ENCODE peak calls at places on chromosomes 1 and 21, in four cellular contexts. R is AML-193, M is T-helper 2 cell, K is GM12864. O is an unnamed sample.

GRCh38 chr21:43639470-43640178 is 19.7 kb downstream of the HSF2BP start:
- DNase-seq in R (peak; percentile 24), M (no peak), K (no peak), O (no peak)

GRCh38 chr21:43195131-43196021 is 26.6 kb downstream of the CRYAA start:
- DNase-seq in R (no peak), M (no peak), K (no peak), O (no peak)

GRCh38 chr21:45127937-45128336 is 53.6 kb downstream of the ADARB1 start:
- DNase-seq in R (no peak), M (no peak), K (no peak), O (no peak)

GRCh38 chr1:83999316-83999819 is 436 bp upstream of the TTLL7 start:
- DNase-seq in R (no peak), M (no peak), K (peak; percentile 8), O (no peak)

GRCh38 chr21:38965241-38965640 is 159.5 kb downstream of the ETS2 start:
- DNase-seq in R (no peak), M (no peak), K (no peak), O (no peak)

GRCh38 chr1:903721-904270 is 19.9 kb upstream of the SAMD11 start:
- DNase-seq in R (no peak), M (no peak), K (no peak), O (no peak)

GRCh38 chr1:184160942-184161698 is 109.6 kb downstream of the TSEN15 start:
- DNase-seq in R (no peak), M (peak; percentile 37), K (no peak), O (no peak)

GRCh38 chr1:5938068-5938740 is 54.0 kb downstream of the NPHP4 start:
- DNase-seq in R (no peak), M (no peak), K (no peak), O (no peak)

GRCh38 chr1:54950361-54951163 is 29.9 kb upstream of the TMEM61 start:
- DNase-seq in R (peak; percentile 56), M (peak; percentile 14), K (no peak), O (peak; percentile 5)

GRCh38 chr1:206892351-206892984 is 4.8 kb upstream of the IL24 start:
- DNase-seq in R (no peak), M (no peak), K (no peak), O (no peak)

GRCh38 chr1:153881764-153882163 is 41.0 kb downstream of the GATAD2B start:
- DNase-seq in R (no peak), M (no peak), K (no peak), O (no peak)

GRCh38 chr1:61097326-61097725 is 15.0 kb downstream of the NFIA start:
- DNase-seq in R (no peak), M (no peak), K (no peak), O (no peak)

GRCh38 chr1:5983361-5984103 is 8.7 kb downstream of the NPHP4 start:
- DNase-seq in R (no peak), M (no peak), K (no peak), O (no peak)

GRCh38 chr1:238487931-238488330 is 597.2 kb upstream of the ZP4 start:
- DNase-seq in R (no peak), M (no peak), K (no peak), O (no peak)

GRCh38 chr1:197224160-197224559 is 43.9 kb upstream of the CRB1 start:
- DNase-seq in R (peak; percentile 8), M (no peak), K (no peak), O (no peak)

GRCh38 chr1:156097499-156098178 is 15.4 kb upstream of the MEX3A start:
- DNase-seq in R (no peak), M (peak; percentile 50), K (peak; percentile 60), O (no peak)

GRCh38 chr21:42388740-42389448 is 7.0 kb downstream of the TMPRSS3 start:
- DNase-seq in R (no peak), M (no peak), K (no peak), O (no peak)

GRCh38 chr1:44405041-44405803 is at the start of gene RNF220:
- DNase-seq in R (no peak), M (no peak), K (peak; percentile 5), O (no peak)

GRCh38 chr1:182739545-182739944 is 50.0 kb upstream of the NPL start:
- DNase-seq in R (no peak), M (no peak), K (no peak), O (no peak)

GRCh38 chr1:156385534-156386031 is 16.6 kb downstream of the RHBG start:
- DNase-seq in R (peak; percentile 64), M (peak; percentile 60), K (no peak), O (no peak)

GRCh38 chr1:210330279-210330866 is 1.7 kb downstream of the HHAT start:
- DNase-seq in R (no peak), M (no peak), K (no peak), O (no peak)

O was measured in GF-D8.